ENCODE peak calls at places on chromosome 2, in four cellular contexts. F is HepG2, X is K562, O is GM12878. C is an unnamed sample.
A peak's percentile ranks its signal among the peaks of the same experiment; 100 is the strongest.

GRCh38 chr2:180130403-180130802 is 123.3 kb upstream of the CWC22 start:
- DNase-seq in F (no peak), X (no peak), O (no peak), C (no peak)

GRCh38 chr2:186575302-186575701 is 14.6 kb upstream of the ITGAV start:
- DNase-seq in F (peak; percentile 94), X (peak; percentile 77), O (no peak), C (peak; percentile 66)

GRCh38 chr2:38653715-38654494 is 12.0 kb upstream of the GALM start:
- DNase-seq in F (peak; percentile 53), X (peak; percentile 31), O (peak; percentile 48), C (no peak)

GRCh38 chr2:212727751-212728150 is 189.1 kb upstream of the ERBB4 start:
- DNase-seq in F (no peak), X (no peak), O (peak; percentile 53), C (no peak)

GRCh38 chr2:180495606-180496005 is 484.8 kb upstream of the UBE2E3 start:
- DNase-seq in F (no peak), X (no peak), O (no peak), C (no peak)

GRCh38 chr2:67500541-67500940 is 103.4 kb downstream of the ETAA1 start:
- DNase-seq in F (no peak), X (no peak), O (no peak), C (no peak)

GRCh38 chr2:21220930-21221329 is 97.2 kb downstream of the TDRD15 start:
- DNase-seq in F (no peak), X (no peak), O (no peak), C (no peak)

GRCh38 chr2:203535784-203536590 is 886 bp upstream of the RAPH1 start:
- DNase-seq in F (no peak), X (peak; percentile 14), O (no peak), C (no peak)

GRCh38 chr2:236970656-236971010 is 115.1 kb upstream of the COPS8 start:
- DNase-seq in F (no peak), X (no peak), O (no peak), C (no peak)

GRCh38 chr2:19797871-19798270 is 103.9 kb downstream of the TTC32 start:
- DNase-seq in F (no peak), X (no peak), O (no peak), C (no peak)

DNA sequence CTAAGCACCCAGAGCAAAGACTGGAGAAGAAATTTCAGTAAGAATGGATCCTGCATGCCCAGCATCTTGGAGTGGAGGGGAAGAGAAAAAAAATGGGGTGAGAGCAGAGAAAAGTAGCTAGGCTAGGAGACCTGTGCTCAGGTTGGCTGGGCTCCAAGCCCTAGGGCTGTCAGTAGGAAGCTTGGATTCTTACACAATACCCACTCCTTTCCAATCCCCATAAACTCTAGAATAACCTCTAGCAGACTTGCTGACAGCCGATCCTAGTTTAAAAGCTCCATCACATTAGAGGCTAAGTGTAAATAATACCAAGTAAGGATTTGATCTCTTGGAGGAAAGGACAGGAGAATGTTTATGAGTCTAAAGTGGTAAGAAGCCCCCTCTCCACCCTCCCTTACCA is 46.2 kb upstream of the NABP1 start:
- DNase-seq in F (peak; percentile 35), X (peak; percentile 11), O (no peak), C (peak; percentile 55)
- TF ChIP-seq FOXK2 in F (no peak), X (no peak), O (no peak), C (no peak)

DNA sequence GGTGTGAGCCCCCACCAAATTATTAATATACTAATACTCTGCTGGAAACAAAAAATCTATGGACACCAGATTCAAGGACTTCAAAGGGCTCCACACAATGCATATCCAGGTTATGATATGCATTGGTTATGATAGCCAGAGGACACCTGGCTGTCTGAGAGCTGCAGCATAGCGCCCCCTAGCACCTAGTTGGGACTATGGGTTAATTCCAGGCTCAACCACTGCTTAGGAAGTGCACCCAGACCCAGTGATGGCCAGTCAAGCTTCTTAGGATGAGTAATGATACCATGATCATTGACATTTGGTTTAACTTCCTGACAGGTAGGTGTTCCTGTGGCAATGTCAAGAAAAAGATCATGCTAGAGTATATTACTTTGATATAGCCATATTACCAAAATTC is 3.8 kb upstream of the FRZB start:
- DNase-seq in F (peak; percentile 56), X (peak; percentile 72), O (no peak), C (peak; percentile 69)
- TF ChIP-seq BHLHE40 in F (no peak), X (no peak), O (no peak), C (no peak)

GRCh38 chr2:95377724-95378123 is 24.8 kb upstream of the FAHD2A start:
- DNase-seq in F (no peak), X (no peak), O (no peak), C (no peak)

GRCh38 chr2:95375532-95376221 is 26.8 kb upstream of the FAHD2A start:
- DNase-seq in F (no peak), X (no peak), O (no peak), C (no peak)

GRCh38 chr2:95376311-95377215 is 25.9 kb upstream of the FAHD2A start:
- DNase-seq in F (no peak), X (no peak), O (no peak), C (no peak)

GRCh38 chr2:95374916-95375471 is 27.5 kb upstream of the FAHD2A start:
- DNase-seq in F (no peak), X (no peak), O (no peak), C (no peak)

DNA sequence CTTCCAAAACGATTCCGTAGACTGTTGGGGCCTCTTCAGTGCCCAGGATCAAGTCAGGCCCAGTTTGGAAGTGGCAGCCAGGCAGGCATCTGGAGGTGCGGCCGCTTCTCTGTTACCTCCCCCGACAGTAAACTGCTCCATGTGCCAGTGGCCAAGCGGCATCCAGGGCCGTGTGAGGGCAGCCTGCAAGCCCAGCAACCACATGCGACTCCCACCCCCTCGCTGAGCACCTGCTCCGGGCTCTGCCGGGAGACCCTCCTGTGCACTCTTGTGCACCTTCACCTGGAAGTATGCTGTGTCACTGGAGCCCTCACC is 25.3 kb upstream of the FAHD2A start:
- DNase-seq in F (no peak), X (no peak), O (no peak), C (no peak)
- TF ChIP-seq SP1 in F (no peak), X (no peak), O (no peak), C (no peak)

GRCh38 chr2:196041786-196042185 is 26.9 kb downstream of the DNAH7 start:
- DNase-seq in F (no peak), X (no peak), O (no peak), C (no peak)

DNA sequence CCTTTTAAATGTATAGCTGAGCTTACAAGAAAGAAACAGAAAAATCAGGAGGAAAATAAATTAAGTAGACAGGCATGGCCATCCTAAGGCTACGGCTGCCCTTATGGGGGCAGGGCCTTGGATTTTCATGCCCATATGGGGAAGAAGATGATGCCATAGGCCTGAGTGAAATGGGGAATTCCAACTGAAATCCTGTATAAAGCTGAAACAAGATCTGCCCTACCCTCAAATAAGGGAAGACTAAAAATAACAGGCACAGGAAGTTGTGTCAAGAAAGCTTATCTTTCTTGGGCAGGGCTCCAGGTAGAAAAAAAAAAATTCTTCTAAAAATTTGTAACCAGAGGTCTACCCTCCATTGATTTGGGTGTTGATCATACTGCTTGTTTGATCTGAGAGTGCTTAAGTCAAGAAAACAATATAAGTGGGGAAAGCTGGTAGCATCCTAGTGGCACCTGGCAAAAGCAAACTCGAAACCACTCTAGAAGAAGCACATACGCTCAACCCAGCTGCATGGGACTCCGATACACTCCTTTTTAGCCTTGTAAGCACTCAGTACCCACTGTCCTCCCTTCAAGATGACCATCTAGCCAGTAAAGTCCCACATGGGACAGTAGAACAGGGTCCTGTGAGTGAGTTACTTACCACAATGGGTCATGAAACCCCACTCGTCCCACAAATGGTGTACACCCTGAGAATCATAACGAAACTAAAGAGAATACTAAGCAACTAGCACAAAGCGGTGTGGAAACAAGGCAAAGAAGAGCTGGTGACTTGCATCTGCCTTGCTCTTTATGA is 22.3 kb downstream of the DNAH7 start:
- DNase-seq in F (no peak), X (no peak), O (peak; percentile 45), C (no peak)
- TF ChIP-seq FOXK2 in F (no peak), X (no peak), O (no peak), C (no peak)

DNA sequence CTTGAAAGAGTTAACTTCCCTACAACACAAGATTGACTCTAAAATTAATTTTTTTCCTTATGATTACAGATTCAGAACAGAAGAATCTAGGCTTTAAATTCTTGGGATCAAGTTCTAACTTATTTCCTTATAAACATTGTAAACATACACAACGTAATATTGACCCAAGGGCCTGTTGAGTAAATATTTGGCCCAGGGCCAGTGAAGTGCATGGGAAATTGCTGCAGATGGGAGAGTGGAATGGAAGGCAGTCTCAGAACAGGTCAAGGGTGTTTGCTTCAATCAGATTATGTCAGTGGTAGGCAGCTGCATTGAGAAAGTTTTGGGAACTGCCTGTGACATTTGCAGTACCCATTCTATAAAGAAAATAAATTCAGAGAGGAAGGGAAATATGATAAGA is 137.6 kb downstream of the MYO1B start:
- DNase-seq in F (peak; percentile 87), X (no peak), O (no peak), C (no peak)
- TF ChIP-seq BHLHE40 in F (no peak), X (no peak), O (no peak), C (no peak)

DNA sequence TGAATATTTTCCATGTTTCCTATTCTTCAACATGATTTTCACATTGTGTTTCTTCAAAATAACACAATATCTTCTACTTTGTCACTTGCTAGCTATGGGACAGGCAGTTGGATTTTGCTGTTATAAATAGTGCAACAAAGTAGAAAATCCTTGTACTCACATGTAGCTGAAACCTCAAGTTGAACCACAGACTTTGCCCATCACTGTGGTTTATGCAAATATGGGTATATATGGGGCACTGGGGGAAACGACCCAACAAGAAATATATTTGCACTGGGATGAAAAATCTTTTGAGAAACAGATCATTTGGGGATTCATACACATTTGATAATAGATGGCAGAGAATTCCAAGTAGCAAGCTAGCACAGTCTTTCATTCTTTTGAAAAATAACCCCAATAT is 486.3 kb upstream of the MAP2 start:
- DNase-seq in F (no peak), X (no peak), O (no peak), C (no peak)
- TF ChIP-seq SP1 in F (no peak), X (no peak), O (no peak), C (no peak)